ENCODE peak calls at places on chromosomes 1 and 21, in four cellular contexts. R is neural crest cell; M is Jurkat, Clone E6-1; U is NCI-H1105 treated with DMSO at 0.1 percent for 48 hours. D is an unnamed sample.

GRCh38 chr1:21936366-21937031 is 611 bp downstream of the HSPG2 start:
- DNase-seq in R (peak; percentile 18), M (no peak), U (no peak), D (no peak)

GRCh38 chr1:30047576-30047975 is 675.8 kb downstream of the MATN1 start:
- DNase-seq in R (no peak), M (no peak), U (no peak), D (no peak)

GRCh38 chr1:25616932-25617625 is 488 bp downstream of the MAN1C1 start:
- DNase-seq in R (no peak), M (no peak), U (no peak), D (peak; percentile 40)

GRCh38 chr1:59333626-59334277 is 36.9 kb downstream of the FGGY start:
- DNase-seq in R (no peak), M (no peak), U (no peak), D (no peak)

GRCh38 chr1:222241410-222241809 is 306.5 kb downstream of the HHIPL2 start:
- DNase-seq in R (no peak), M (no peak), U (peak; percentile 93), D (no peak)

GRCh38 chr1:172699695-172700094 is 40.8 kb downstream of the FASLG start:
- DNase-seq in R (no peak), M (no peak), U (no peak), D (no peak)

GRCh38 chr1:41103761-41104160 is 82.2 kb upstream of the SLFNL1 start:
- DNase-seq in R (no peak), M (no peak), U (no peak), D (no peak)

GRCh38 chr1:36948147-36948546 is 86.2 kb downstream of the GRIK3 start:
- DNase-seq in R (no peak), M (no peak), U (no peak), D (no peak)

GRCh38 chr21:16078382-16078781 is 348.6 kb downstream of the USP25 start:
- DNase-seq in R (no peak), M (no peak), U (no peak), D (no peak)

GRCh38 chr1:240663160-240663879 is 51.4 kb upstream of the GREM2 start:
- DNase-seq in R (no peak), M (no peak), U (no peak), D (no peak)

GRCh38 chr1:39036678-39037077 is 10.5 kb downstream of the NDUFS5 start:
- DNase-seq in R (no peak), M (no peak), U (no peak), D (no peak)

GRCh38 chr1:14478120-14478519 is 120.4 kb upstream of the KAZN start:
- DNase-seq in R (no peak), M (no peak), U (no peak), D (no peak)

GRCh38 chr1:64745986-64746940 is 1.4 kb downstream of the RAVER2 start:
- DNase-seq in R (no peak), M (no peak), U (peak; percentile 12), D (no peak)

D was measured in 8988T.